ENCODE peak calls at places on chromosome 7, in five cellular contexts. U is lung; A is CD8-positive, alpha-beta T cell; D is GM12878; G is heart right ventricle. H is an unnamed sample. For H3K36me3, the result is how much of the 10 kb centered on the place peaks cover.

GRCh38 chr7:131607291-131608111 is 51.1 kb upstream of the PODXL start:
- DNase-seq in D (no peak), A (no peak), G (no peak), U (no peak), H (no peak)

GRCh38 chr7:134625571-134625970 is 21.1 kb upstream of the BPGM start:
- DNase-seq in U (no peak), G (no peak), D (no peak), A (no peak), H (no peak)

GRCh38 chr7:102008535-102009262 is 191.3 kb downstream of the CUX1 start:
- DNase-seq in D (no peak), U (no peak), G (no peak), A (no peak), H (no peak)

GRCh38 chr7:133912916-133913697 is 214.0 kb upstream of the LRGUK start:
- DNase-seq in D (no peak), U (no peak), G (no peak), A (no peak), H (no peak)

GRCh38 chr7:157013602-157014549 is 3.4 kb upstream of the MNX1 start:
- DNase-seq in A (no peak), G (no peak), D (no peak), U (no peak), H (no peak)

GRCh38 chr7:114084381-114085312 is 165.8 kb upstream of the PPP1R3A start:
- DNase-seq in A (no peak), D (no peak), G (peak), U (peak), H (peak)

GRCh38 chr7:99001482-99002145 is 123.3 kb downstream of the TRRAP start:
- DNase-seq in G (no peak), D (no peak), U (no peak), A (no peak), H (no peak)

GRCh38 chr7:151876899-151877777 is at the start of gene PRKAG2:
- DNase-seq in A (peak), D (no peak), G (peak), U (peak), H (peak)

GRCh38 chr7:144821069-144821468 is 14.8 kb downstream of the TPK1 start:
- DNase-seq in U (no peak), A (no peak), D (peak), G (no peak), H (no peak)

GRCh38 chr7:130951303-130951975 is 217.4 kb upstream of the KLF14 start:
- DNase-seq in A (no peak), G (no peak), D (no peak), U (no peak), H (no peak)

GRCh38 chr7:27579565-27579964 is 83.1 kb downstream of the HIBADH start:
- DNase-seq in A (no peak), G (no peak), D (no peak), U (no peak), H (no peak)

GRCh38 chr7:42253316-42253715 is 16.3 kb upstream of the GLI3 start:
- DNase-seq in G (no peak), A (no peak), D (no peak), U (no peak), H (no peak)

GRCh38 chr7:47779341-47779771 is 168.9 kb downstream of the PKD1L1 start:
- DNase-seq in U (no peak), A (no peak), G (no peak), D (no peak), H (no peak)

GRCh38 chr7:135493362-135493761 is 16.5 kb downstream of the CNOT4 start:
- DNase-seq in A (no peak), G (no peak), U (no peak), D (no peak), H (no peak)

GRCh38 chr7:44958645-44959344 is 20.0 kb downstream of the MYO1G start:
- DNase-seq in A (no peak), D (no peak), G (no peak), U (no peak), H (no peak)

GRCh38 chr7:17320642-17321041 is 22.2 kb downstream of the AHR start:
- DNase-seq in D (no peak), A (no peak), U (no peak), G (no peak), H (no peak)

GRCh38 chr7:121525155-121525819 is 129.2 kb upstream of the FAM3C start:
- DNase-seq in A (no peak), U (no peak), D (no peak), G (no peak), H (no peak)

GRCh38 chr7:16742547-16742946 is 11.0 kb upstream of the TSPAN13 start:
- DNase-seq in A (no peak), D (no peak), U (no peak), G (no peak), H (no peak)

GRCh38 chr7:143395187-143396149 is 13.2 kb downstream of the EPHA1 start:
- DNase-seq in D (no peak), A (no peak), U (peak), G (no peak), H (peak)

GRCh38 chr7:151387161-151388006 is 22.5 kb downstream of the WDR86 start:
- DNase-seq in G (no peak), U (no peak), A (no peak), D (no peak), H (peak)

GRCh38 chr7:7251742-7252141 is 69.4 kb downstream of the C1GALT1 start:
- DNase-seq in U (no peak), D (peak), A (no peak), G (no peak), H (no peak)

GRCh38 chr7:52009195-52009594 is 692.6 kb upstream of the COBL start:
- DNase-seq in A (no peak), G (no peak), U (no peak), D (no peak), H (no peak)

GRCh38 chr7:92608380-92609322 is 18.5 kb upstream of the FAM133B start:
- DNase-seq in A (no peak), U (peak), G (no peak), D (no peak), H (peak)

GRCh38 chr7:122402235-122402634 is 97.7 kb upstream of the FEZF1 start:
- DNase-seq in G (no peak), U (no peak), A (no peak), D (no peak), H (no peak)

GRCh38 chr7:47501406-47501805 is 80.5 kb downstream of the TNS3 start:
- DNase-seq in U (no peak), G (no peak), D (no peak), A (no peak), H (no peak)

GRCh38 chr7:156892086-156892800 is 740 bp downstream of the LMBR1 start:
- DNase-seq in A (peak), G (peak), U (peak), D (no peak), H (peak)

DNA sequence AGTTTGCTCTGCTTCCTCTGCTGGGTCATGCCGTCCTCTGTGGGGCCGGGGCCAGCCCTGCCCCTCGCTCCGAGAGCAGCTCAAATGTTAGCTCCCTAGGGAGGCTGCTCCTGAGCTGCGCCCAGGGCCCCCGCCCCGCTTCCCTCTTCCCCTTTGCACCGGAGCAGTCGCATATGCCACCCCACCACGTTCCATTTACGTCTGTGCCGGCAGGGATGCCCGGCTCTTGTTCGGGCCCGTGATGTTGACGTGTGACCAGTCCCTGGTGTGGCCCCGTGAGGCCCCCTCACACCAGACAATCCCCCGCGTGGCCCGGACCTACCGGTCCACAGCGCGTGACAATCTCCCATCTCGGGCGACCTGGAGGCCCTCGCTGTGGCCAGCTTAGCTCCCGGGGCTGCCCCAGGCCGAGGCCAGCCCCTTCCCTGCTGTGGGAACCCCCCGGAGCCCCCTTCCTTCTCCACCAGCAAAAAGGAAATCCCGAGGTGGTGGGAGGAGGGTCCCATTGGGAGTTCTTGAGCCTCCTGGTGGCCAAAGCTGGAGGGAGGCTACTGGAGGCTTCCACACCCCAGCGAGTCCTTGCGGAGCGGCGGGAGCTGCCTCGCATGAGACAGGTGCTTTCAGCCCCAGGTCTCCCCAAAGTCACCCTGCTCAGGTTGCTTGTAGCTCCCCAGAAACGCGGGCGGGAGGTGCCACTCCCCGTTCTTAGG is 15.2 kb downstream of the FAM20C start:
- DNase-seq in A (no peak), G (no peak), D (no peak), U (no peak), H (no peak)
- TF ChIP-seq CTCF in A (no peak), G (no peak), D (no peak), U (no peak), H (no peak)

GRCh38 chr7:64997164-64997908 is 6.5 kb upstream of the ZNF117 start:
- DNase-seq in G (no peak), U (no peak), A (no peak), D (no peak), H (no peak)
- H3K36me3 ChIP-seq in G (under half), U (under half), A (under half), D (under half), H (under half)

GRCh38 chr7:2759736-2760097 is 71.7 kb downstream of the AMZ1 start:
- DNase-seq in G (no peak), U (no peak), A (no peak), D (no peak), H (no peak)

GRCh38 chr7:2758673-2759603 is 70.9 kb downstream of the AMZ1 start:
- DNase-seq in D (peak), A (no peak), G (no peak), U (no peak), H (no peak)

GRCh38 chr7:2760098-2760889 is 72.3 kb downstream of the AMZ1 start:
- DNase-seq in A (peak), U (no peak), G (peak), D (no peak), H (no peak)

GRCh38 chr7:2757361-2757903 is 69.4 kb downstream of the AMZ1 start:
- DNase-seq in D (no peak), G (peak), U (no peak), A (no peak), H (peak)

DNA sequence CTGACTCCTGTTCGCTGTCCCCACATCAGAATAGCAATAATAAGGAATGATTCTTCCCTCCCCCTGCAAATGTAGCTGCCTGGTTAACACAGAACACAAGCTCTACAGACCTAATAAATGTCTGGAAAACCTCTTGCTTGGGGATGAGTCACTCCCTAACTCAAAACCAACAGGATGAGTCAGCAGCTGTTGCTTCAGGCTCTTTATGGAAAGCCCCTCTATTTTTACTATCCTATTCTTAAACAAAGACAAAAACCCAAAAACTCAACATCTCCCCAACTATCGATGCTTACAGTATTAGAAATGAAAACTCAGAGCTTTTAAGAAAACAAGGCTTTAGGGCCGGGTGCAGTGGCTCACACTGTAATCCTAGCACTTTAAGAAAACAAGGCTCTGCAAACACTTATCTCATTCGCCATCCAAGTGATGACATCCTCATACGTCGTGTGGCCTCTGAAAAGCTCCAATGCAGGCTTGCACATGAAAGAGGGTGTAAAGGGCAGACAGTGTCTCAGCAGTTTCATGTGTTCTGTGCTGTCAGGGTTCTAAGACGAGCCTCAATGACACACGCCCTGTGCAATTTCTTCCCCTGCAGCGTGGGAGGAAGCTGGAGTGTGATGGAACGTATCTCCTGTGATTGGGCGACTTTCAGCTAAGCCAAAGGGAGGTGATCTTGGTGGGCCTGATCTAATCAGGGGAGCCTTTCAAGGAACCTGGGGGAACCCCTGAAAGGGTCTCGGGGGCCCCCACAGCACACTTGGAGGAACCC is 70.1 kb downstream of the AMZ1 start:
- DNase-seq in D (peak), G (peak), A (peak), U (no peak), H (no peak)
- H3K4me3 ChIP-seq in D (peak), G (peak), A (no peak), U (no peak), H (no peak)

GRCh38 chr7:90412458-90413184 is 9.4 kb downstream of the CLDN12 start:
- DNase-seq in U (no peak), G (no peak), D (no peak), A (peak), H (no peak)
- TF ChIP-seq CTCF in U (no peak), G (peak), D (peak), A (no peak), H (no peak)

GRCh38 chr7:158687406-158687805 is 17.2 kb downstream of the NCAPG2 start:
- DNase-seq in U (no peak), D (no peak), G (no peak), A (no peak), H (no peak)

GRCh38 chr7:158682456-158682855 is 22.1 kb downstream of the NCAPG2 start:
- DNase-seq in U (no peak), D (no peak), G (no peak), A (no peak), H (no peak)

GRCh38 chr7:158685727-158686126 is 18.9 kb downstream of the NCAPG2 start:
- DNase-seq in A (no peak), D (no peak), G (no peak), U (no peak), H (no peak)

GRCh38 chr7:158683541-158683940 is 21.1 kb downstream of the NCAPG2 start:
- DNase-seq in A (no peak), G (no peak), D (no peak), U (no peak), H (no peak)

DNA sequence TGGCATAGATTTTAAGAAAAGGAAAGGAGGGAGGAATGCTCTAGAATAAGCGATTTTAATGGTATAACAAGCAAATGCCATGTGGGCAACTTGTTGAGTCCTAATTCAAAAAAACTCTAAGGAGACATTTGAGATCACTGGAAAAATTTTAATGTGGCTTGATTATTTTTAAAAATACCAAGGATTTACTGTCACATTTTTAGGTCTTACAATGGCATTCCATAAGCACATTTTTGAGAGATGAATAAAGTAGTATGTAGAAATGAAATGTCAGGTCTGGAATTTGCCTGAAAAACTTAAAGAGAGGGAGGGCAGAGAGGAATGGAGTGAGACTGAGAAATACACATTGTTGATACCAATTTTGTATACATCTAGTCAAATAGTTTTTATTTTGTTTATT is 20.3 kb downstream of the NCAPG2 start:
- DNase-seq in G (no peak), A (no peak), U (no peak), D (no peak), H (no peak)
- H3K36me3 ChIP-seq in G (half or more), A (under half), U (under half), D (under half), H (under half)

GRCh38 chr7:55081067-55081853 is 62.4 kb downstream of the EGFR start:
- DNase-seq in U (no peak), G (no peak), A (no peak), D (no peak), H (no peak)
- H3K4me3 ChIP-seq in U (no peak), G (no peak), A (no peak), D (no peak), H (no peak)

H was measured in pancreas.